ENCODE peak calls at places on chromosomes 7 and 10, in seven cellular contexts. Y is heart right ventricle, P is fibroblast of mammary gland, I is heart left ventricle, H is endodermal cell, W is coronary artery, N is adrenal gland. K is an unnamed sample.

GRCh38 chr10:4372601-4373000 is 453.4 kb upstream of the AKR1E2 start:
- DNase-seq in Y (peak; percentile 39), P (peak; percentile 100), I (no peak), H (no peak), W (no peak), N (no peak), K (no peak)

GRCh38 chr10:132498562-132499366 is 38.8 kb upstream of the INPP5A start:
- DNase-seq in Y (no peak), P (no peak), I (no peak), H (no peak), W (no peak), N (no peak), K (no peak)

GRCh38 chr10:92830478-92831389 is 17.6 kb upstream of the EXOC6 start:
- DNase-seq in Y (peak; percentile 9), P (no peak), I (no peak), H (no peak), W (no peak), N (peak; percentile 42), K (no peak)

GRCh38 chr10:127872871-127873600 is 19.7 kb downstream of the CLRN3 start:
- DNase-seq in Y (no peak), P (peak; percentile 21), I (no peak), H (no peak), W (peak; percentile 43), N (no peak), K (peak; percentile 60)

GRCh38 chr10:23190872-23191763 is 994 bp upstream of the PTF1A start:
- DNase-seq in Y (no peak), P (no peak), I (no peak), H (peak; percentile 66), W (no peak), N (no peak), K (no peak)

GRCh38 chr10:116014859-116015258 is 258.1 kb downstream of the GFRA1 start:
- DNase-seq in Y (no peak), P (no peak), I (no peak), H (no peak), W (no peak), N (no peak), K (no peak)

GRCh38 chr10:106360870-106361269 is 803.6 kb downstream of the SORCS1 start:
- DNase-seq in Y (no peak), P (peak; percentile 96), I (no peak), H (no peak), W (no peak), N (no peak), K (no peak)

GRCh38 chr7:132455306-132455705 is 121.0 kb downstream of the PLXNA4 start:
- DNase-seq in Y (no peak), P (no peak), I (no peak), H (no peak), W (no peak), N (no peak), K (no peak)

GRCh38 chr10:4816966-4817365 is 9.0 kb upstream of the AKR1E2 start:
- DNase-seq in Y (no peak), P (no peak), I (no peak), H (no peak), W (no peak), N (no peak), K (no peak)

GRCh38 chr10:17673517-17674051 is 29.6 kb downstream of the STAM start:
- DNase-seq in Y (no peak), P (peak; percentile 93), I (no peak), H (peak; percentile 89), W (no peak), N (peak; percentile 46), K (no peak)

GRCh38 chr10:51679841-51680240 is 19.6 kb downstream of the CSTF2T start:
- DNase-seq in Y (no peak), P (no peak), I (no peak), H (no peak), W (no peak), N (no peak), K (no peak)

GRCh38 chr10:112137381-112137987 is 46.1 kb downstream of the GPAM start:
- DNase-seq in Y (peak; percentile 54), P (peak; percentile 57), I (peak; percentile 55), H (peak; percentile 98), W (no peak), N (peak; percentile 72), K (peak; percentile 90)

GRCh38 chr7:40329601-40330153 is 194.9 kb downstream of the SUGCT start:
- DNase-seq in Y (no peak), P (peak; percentile 73), I (no peak), H (no peak), W (no peak), N (no peak), K (no peak)

GRCh38 chr10:64115913-64116643 is 594.9 kb downstream of the REEP3 start:
- DNase-seq in Y (peak; percentile 4), P (no peak), I (no peak), H (peak; percentile 82), W (no peak), N (peak; percentile 17), K (no peak)

GRCh38 chr10:130990536-130990935 is 321.0 kb downstream of the TCERG1L start:
- DNase-seq in Y (no peak), P (no peak), I (no peak), H (no peak), W (no peak), N (no peak), K (no peak)

GRCh38 chr10:63256047-63256773 is 123.1 kb downstream of the NRBF2 start:
- DNase-seq in Y (no peak), P (peak; percentile 45), I (no peak), H (no peak), W (no peak), N (no peak), K (no peak)

GRCh38 chr10:63481815-63482421 is 16.1 kb upstream of the JMJD1C start:
- DNase-seq in Y (no peak), P (no peak), I (no peak), H (no peak), W (no peak), N (no peak), K (no peak)

GRCh38 chr7:156639426-156640256 is 933 bp upstream of the RNF32 start:
- DNase-seq in Y (no peak), P (peak; percentile 5), I (no peak), H (no peak), W (no peak), N (peak; percentile 29), K (no peak)

GRCh38 chr10:62582804-62583208 is 208.6 kb downstream of the ZNF365 start:
- DNase-seq in Y (peak; percentile 68), P (peak; percentile 99), I (peak; percentile 88), H (no peak), W (peak; percentile 81), N (peak; percentile 28), K (peak; percentile 86)

GRCh38 chr7:22972207-22972606 is 41.7 kb downstream of the HYCC1 start:
- DNase-seq in Y (no peak), P (no peak), I (no peak), H (no peak), W (no peak), N (no peak), K (no peak)

GRCh38 chr10:22658745-22659410 is 55.5 kb downstream of the PIP4K2A start:
- DNase-seq in Y (no peak), P (peak; percentile 24), I (no peak), H (no peak), W (no peak), N (no peak), K (no peak)

GRCh38 chr7:41425926-41426325 is 277.0 kb downstream of the INHBA start:
- DNase-seq in Y (no peak), P (peak; percentile 86), I (no peak), H (no peak), W (no peak), N (no peak), K (no peak)

GRCh38 chr10:58818889-58819288 is 306.2 kb downstream of the BICC1 start:
- DNase-seq in Y (no peak), P (peak; percentile 89), I (no peak), H (no peak), W (no peak), N (no peak), K (no peak)

GRCh38 chr10:99841746-99842145 is 59.3 kb downstream of the ABCC2 start:
- DNase-seq in Y (no peak), P (no peak), I (no peak), H (no peak), W (no peak), N (no peak), K (no peak)
- TF ChIP-seq CTCF in Y (no peak), P (no peak), I (no peak), H (no peak), W (no peak), N (no peak), K (no peak)

GRCh38 chr7:78019457-78020130 is 221.0 kb downstream of the PHTF2 start:
- DNase-seq in Y (peak; percentile 94), P (peak; percentile 65), I (peak; percentile 96), H (peak; percentile 91), W (peak; percentile 96), N (peak; percentile 90), K (peak; percentile 92)
- TF ChIP-seq CTCF in Y (no peak), P (no peak), I (peak; percentile 18), H (peak; percentile 25), W (no peak), N (no peak), K (peak; percentile 19)

DNA sequence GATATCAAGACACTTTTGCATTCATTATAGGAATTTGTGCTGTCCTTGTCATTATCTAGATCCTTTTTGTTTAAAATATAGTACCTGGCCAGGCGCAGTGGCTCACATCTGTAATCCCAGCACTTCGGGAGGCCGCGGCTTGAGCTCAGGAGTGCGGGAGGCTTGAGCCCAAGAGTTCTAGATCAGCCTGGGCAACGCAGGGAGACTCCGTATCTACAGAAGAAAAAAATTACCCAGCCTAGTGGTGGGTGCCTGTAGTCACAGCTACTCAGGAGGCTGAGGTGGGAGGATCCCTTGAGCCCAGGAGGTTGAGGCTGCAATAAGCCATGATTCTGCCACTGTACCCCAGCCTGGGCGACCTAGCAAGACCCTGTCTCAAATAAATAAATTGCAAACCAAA is 621 bp upstream of the MORN4 start:
- DNase-seq in Y (no peak), P (no peak), I (no peak), H (peak; percentile 63), W (no peak), N (no peak), K (no peak)
- TF ChIP-seq CTCF in Y (no peak), P (peak; percentile 19), I (peak; percentile 14), H (peak; percentile 56), W (no peak), N (no peak), K (peak; percentile 10)

GRCh38 chr10:89475137-89475536 is 60.3 kb downstream of the SLC16A12 start:
- DNase-seq in Y (no peak), P (no peak), I (no peak), H (no peak), W (no peak), N (no peak), K (no peak)
- TF ChIP-seq CTCF in Y (no peak), P (no peak), I (no peak), H (no peak), W (no peak), N (no peak), K (no peak)

GRCh38 chr10:19411119-19411518 is 362.5 kb downstream of the MALRD1 start:
- DNase-seq in Y (no peak), P (no peak), I (no peak), H (no peak), W (no peak), N (no peak), K (no peak)
- TF ChIP-seq CTCF in Y (no peak), P (no peak), I (no peak), H (peak; percentile 60), W (no peak), N (no peak), K (no peak)

GRCh38 chr7:56063500-56063881 is 595 bp upstream of the SUMF2 start:
- DNase-seq in Y (no peak), P (no peak), I (no peak), H (no peak), W (no peak), N (no peak), K (no peak)

GRCh38 chr7:56062382-56062781 is 1.7 kb upstream of the SUMF2 start:
- DNase-seq in Y (no peak), P (peak; percentile 53), I (no peak), H (no peak), W (no peak), N (no peak), K (no peak)

GRCh38 chr7:56063882-56064625 is at the start of gene SUMF2:
- DNase-seq in Y (peak; percentile 93), P (peak; percentile 86), I (peak; percentile 96), H (peak; percentile 96), W (peak; percentile 95), N (peak; percentile 92), K (peak; percentile 97)
- TF ChIP-seq CTCF in Y (no peak), P (no peak), I (peak; percentile 37), H (peak; percentile 40), W (no peak), N (no peak), K (peak; percentile 17)

K was measured in osteocyte.